ENCODE peak calls at places on chromosomes 3 and 15, in eight cellular contexts. One of them, this sample, is unnamed.

GRCh38 chr15:25848769-25849430 is 14.2 kb downstream of the ATP10A start:
- DNase-seq in PC-3: no peak
- DNase-seq in upper lobe of right lung: no peak
- DNase-seq in tibial nerve: no peak
- DNase-seq in mucosa of descending colon: no peak
- DNase-seq in RWPE1: no peak
- DNase-seq in dorsolateral prefrontal cortex: no peak
- DNase-seq in endothelial cell: no peak
- DNase-seq in this sample: no peak

GRCh38 chr3:63745757-63746156 is 73.3 kb upstream of the C3orf49 start:
- DNase-seq in dorsolateral prefrontal cortex: no peak
- DNase-seq in endothelial cell: no peak
- DNase-seq in RWPE1: no peak
- DNase-seq in mucosa of descending colon: no peak
- DNase-seq in upper lobe of right lung: no peak
- DNase-seq in PC-3: no peak
- DNase-seq in tibial nerve: no peak
- DNase-seq in this sample: no peak

GRCh38 chr15:85831415-85832113 is 36.8 kb upstream of the KLHL25 start:
- DNase-seq in mucosa of descending colon: peak; percentile 86
- DNase-seq in tibial nerve: peak; percentile 52
- DNase-seq in upper lobe of right lung: no peak
- DNase-seq in endothelial cell: peak; percentile 73
- DNase-seq in PC-3: peak; percentile 56
- DNase-seq in dorsolateral prefrontal cortex: peak; percentile 58
- DNase-seq in RWPE1: peak; percentile 26
- DNase-seq in this sample: peak; percentile 38

GRCh38 chr15:55990986-55991385 is 2.4 kb downstream of the NEDD4 start:
- DNase-seq in tibial nerve: no peak
- DNase-seq in PC-3: no peak
- DNase-seq in mucosa of descending colon: no peak
- DNase-seq in RWPE1: no peak
- DNase-seq in endothelial cell: no peak
- DNase-seq in dorsolateral prefrontal cortex: no peak
- DNase-seq in upper lobe of right lung: no peak
- DNase-seq in this sample: no peak

GRCh38 chr15:83559310-83559966 is 94.5 kb upstream of the ADAMTSL3 start:
- DNase-seq in PC-3: peak; percentile 87
- DNase-seq in mucosa of descending colon: peak; percentile 59
- DNase-seq in endothelial cell: peak; percentile 68
- DNase-seq in dorsolateral prefrontal cortex: peak; percentile 80
- DNase-seq in RWPE1: peak; percentile 86
- DNase-seq in upper lobe of right lung: no peak
- DNase-seq in tibial nerve: no peak
- DNase-seq in this sample: peak; percentile 55

GRCh38 chr15:101145362-101145761 is 106.5 kb downstream of the CHSY1 start:
- DNase-seq in endothelial cell: no peak
- DNase-seq in upper lobe of right lung: no peak
- DNase-seq in dorsolateral prefrontal cortex: no peak
- DNase-seq in tibial nerve: no peak
- DNase-seq in PC-3: no peak
- DNase-seq in mucosa of descending colon: no peak
- DNase-seq in RWPE1: no peak
- DNase-seq in this sample: no peak

GRCh38 chr3:195285403-195285802 is 14.4 kb upstream of the XXYLT1 start:
- DNase-seq in endothelial cell: no peak
- DNase-seq in RWPE1: no peak
- DNase-seq in upper lobe of right lung: no peak
- DNase-seq in tibial nerve: no peak
- DNase-seq in dorsolateral prefrontal cortex: no peak
- DNase-seq in PC-3: peak; percentile 20
- DNase-seq in mucosa of descending colon: no peak
- DNase-seq in this sample: no peak

GRCh38 chr3:195546130-195546560 is 3.0 kb upstream of the PPP1R2 start:
- DNase-seq in dorsolateral prefrontal cortex: no peak
- DNase-seq in tibial nerve: no peak
- DNase-seq in endothelial cell: no peak
- DNase-seq in mucosa of descending colon: no peak
- DNase-seq in RWPE1: peak; percentile 82
- DNase-seq in PC-3: peak; percentile 98
- DNase-seq in upper lobe of right lung: no peak
- DNase-seq in this sample: no peak

GRCh38 chr3:135802171-135802570 is 163.4 kb upstream of the PPP2R3A start:
- DNase-seq in dorsolateral prefrontal cortex: no peak
- DNase-seq in upper lobe of right lung: no peak
- DNase-seq in tibial nerve: no peak
- DNase-seq in PC-3: no peak
- DNase-seq in RWPE1: no peak
- DNase-seq in mucosa of descending colon: peak; percentile 49
- DNase-seq in endothelial cell: no peak
- DNase-seq in this sample: no peak

GRCh38 chr15:75864213-75865059 is 21.2 kb downstream of the UBE2Q2 start:
- DNase-seq in PC-3: no peak
- DNase-seq in dorsolateral prefrontal cortex: no peak
- DNase-seq in mucosa of descending colon: no peak
- DNase-seq in upper lobe of right lung: no peak
- DNase-seq in tibial nerve: no peak
- DNase-seq in RWPE1: no peak
- DNase-seq in endothelial cell: no peak
- DNase-seq in this sample: no peak

GRCh38 chr15:79090487-79091203 is at the start of gene RASGRF1:
- DNase-seq in dorsolateral prefrontal cortex: no peak
- DNase-seq in tibial nerve: no peak
- DNase-seq in upper lobe of right lung: peak; percentile 61
- DNase-seq in mucosa of descending colon: no peak
- DNase-seq in PC-3: no peak
- DNase-seq in RWPE1: no peak
- DNase-seq in endothelial cell: peak; percentile 17
- DNase-seq in this sample: no peak

GRCh38 chr3:48685603-48686511 is at the start of gene NCKIPSD:
- DNase-seq in PC-3: peak; percentile 92
- DNase-seq in endothelial cell: peak; percentile 96
- DNase-seq in mucosa of descending colon: peak; percentile 96
- DNase-seq in upper lobe of right lung: peak; percentile 96
- DNase-seq in RWPE1: peak; percentile 81
- DNase-seq in tibial nerve: peak; percentile 86
- DNase-seq in dorsolateral prefrontal cortex: peak; percentile 77
- DNase-seq in this sample: peak; percentile 84

GRCh38 chr15:84609818-84610525 is 9.2 kb downstream of the ZSCAN2 start:
- DNase-seq in upper lobe of right lung: no peak
- DNase-seq in RWPE1: no peak
- DNase-seq in tibial nerve: no peak
- DNase-seq in mucosa of descending colon: no peak
- DNase-seq in dorsolateral prefrontal cortex: no peak
- DNase-seq in PC-3: no peak
- DNase-seq in endothelial cell: no peak
- DNase-seq in this sample: no peak

GRCh38 chr3:170962426-170962825 is 54.0 kb upstream of the EIF5A2 start:
- DNase-seq in endothelial cell: no peak
- DNase-seq in mucosa of descending colon: no peak
- DNase-seq in upper lobe of right lung: no peak
- DNase-seq in dorsolateral prefrontal cortex: no peak
- DNase-seq in RWPE1: no peak
- DNase-seq in tibial nerve: no peak
- DNase-seq in PC-3: no peak
- DNase-seq in this sample: no peak

GRCh38 chr3:61841111-61841845 is 279.9 kb downstream of the PTPRG start:
- DNase-seq in upper lobe of right lung: no peak
- DNase-seq in RWPE1: no peak
- DNase-seq in tibial nerve: no peak
- DNase-seq in dorsolateral prefrontal cortex: no peak
- DNase-seq in mucosa of descending colon: no peak
- DNase-seq in PC-3: no peak
- DNase-seq in endothelial cell: no peak
- DNase-seq in this sample: no peak

GRCh38 chr15:83305696-83306291 is 21.3 kb upstream of the BNC1 start:
- DNase-seq in endothelial cell: no peak
- DNase-seq in upper lobe of right lung: peak; percentile 74
- DNase-seq in RWPE1: no peak
- DNase-seq in PC-3: peak; percentile 87
- DNase-seq in tibial nerve: no peak
- DNase-seq in mucosa of descending colon: no peak
- DNase-seq in dorsolateral prefrontal cortex: no peak
- DNase-seq in this sample: peak; percentile 62

GRCh38 chr3:122576174-122576940 is 1.1 kb upstream of the PARP15 start:
- DNase-seq in RWPE1: no peak
- DNase-seq in upper lobe of right lung: no peak
- DNase-seq in tibial nerve: no peak
- DNase-seq in dorsolateral prefrontal cortex: no peak
- DNase-seq in mucosa of descending colon: no peak
- DNase-seq in endothelial cell: no peak
- DNase-seq in PC-3: no peak
- DNase-seq in this sample: no peak

GRCh38 chr15:64232400-64232799 is 69.6 kb upstream of the PPIB start:
- DNase-seq in PC-3: peak; percentile 68
- DNase-seq in dorsolateral prefrontal cortex: no peak
- DNase-seq in tibial nerve: no peak
- DNase-seq in mucosa of descending colon: no peak
- DNase-seq in upper lobe of right lung: no peak
- DNase-seq in RWPE1: peak; percentile 28
- DNase-seq in endothelial cell: no peak
- DNase-seq in this sample: no peak

GRCh38 chr3:32398531-32398930 is 6.9 kb downstream of the CMTM7 start:
- DNase-seq in RWPE1: no peak
- DNase-seq in mucosa of descending colon: no peak
- DNase-seq in tibial nerve: no peak
- DNase-seq in PC-3: no peak
- DNase-seq in upper lobe of right lung: peak; percentile 74
- DNase-seq in endothelial cell: no peak
- DNase-seq in dorsolateral prefrontal cortex: no peak
- DNase-seq in this sample: no peak

GRCh38 chr3:190481779-190482178 is 32.1 kb upstream of the TMEM207 start:
- DNase-seq in mucosa of descending colon: no peak
- DNase-seq in upper lobe of right lung: no peak
- DNase-seq in endothelial cell: no peak
- DNase-seq in RWPE1: no peak
- DNase-seq in tibial nerve: no peak
- DNase-seq in dorsolateral prefrontal cortex: no peak
- DNase-seq in PC-3: no peak
- DNase-seq in this sample: no peak
- TF ChIP-seq CTCF in mucosa of descending colon: no peak
- TF ChIP-seq CTCF in upper lobe of right lung: no peak
- TF ChIP-seq CTCF in endothelial cell: no peak
- TF ChIP-seq CTCF in RWPE1: no peak
- TF ChIP-seq CTCF in tibial nerve: no peak
- TF ChIP-seq CTCF in dorsolateral prefrontal cortex: no peak
- TF ChIP-seq CTCF in PC-3: no peak
- TF ChIP-seq CTCF in this sample: no peak

GRCh38 chr15:59764775-59765174 is 75.7 kb upstream of the BNIP2 start:
- DNase-seq in upper lobe of right lung: no peak
- DNase-seq in dorsolateral prefrontal cortex: no peak
- DNase-seq in mucosa of descending colon: no peak
- DNase-seq in PC-3: no peak
- DNase-seq in endothelial cell: no peak
- DNase-seq in tibial nerve: no peak
- DNase-seq in RWPE1: no peak
- DNase-seq in this sample: no peak
- TF ChIP-seq CTCF in upper lobe of right lung: no peak
- TF ChIP-seq CTCF in dorsolateral prefrontal cortex: no peak
- TF ChIP-seq CTCF in mucosa of descending colon: no peak
- TF ChIP-seq CTCF in PC-3: peak; percentile 33
- TF ChIP-seq CTCF in endothelial cell: no peak
- TF ChIP-seq CTCF in tibial nerve: no peak
- TF ChIP-seq CTCF in RWPE1: no peak
- TF ChIP-seq CTCF in this sample: no peak

GRCh38 chr3:133440652-133441051 is 40.8 kb downstream of the BFSP2 start:
- DNase-seq in endothelial cell: no peak
- DNase-seq in RWPE1: no peak
- DNase-seq in upper lobe of right lung: no peak
- DNase-seq in PC-3: no peak
- DNase-seq in tibial nerve: no peak
- DNase-seq in mucosa of descending colon: no peak
- DNase-seq in dorsolateral prefrontal cortex: no peak
- DNase-seq in this sample: no peak

GRCh38 chr3:133442518-133442917 is 42.7 kb downstream of the BFSP2 start:
- DNase-seq in RWPE1: no peak
- DNase-seq in mucosa of descending colon: no peak
- DNase-seq in tibial nerve: no peak
- DNase-seq in dorsolateral prefrontal cortex: no peak
- DNase-seq in upper lobe of right lung: no peak
- DNase-seq in endothelial cell: no peak
- DNase-seq in PC-3: no peak
- DNase-seq in this sample: no peak

GRCh38 chr3:133439563-133439962 is 39.7 kb downstream of the BFSP2 start:
- DNase-seq in PC-3: no peak
- DNase-seq in mucosa of descending colon: no peak
- DNase-seq in tibial nerve: no peak
- DNase-seq in endothelial cell: no peak
- DNase-seq in dorsolateral prefrontal cortex: no peak
- DNase-seq in RWPE1: no peak
- DNase-seq in upper lobe of right lung: no peak
- DNase-seq in this sample: no peak

GRCh38 chr3:133441867-133442270 is 42.0 kb downstream of the BFSP2 start:
- DNase-seq in PC-3: no peak
- DNase-seq in RWPE1: no peak
- DNase-seq in tibial nerve: no peak
- DNase-seq in dorsolateral prefrontal cortex: no peak
- DNase-seq in mucosa of descending colon: no peak
- DNase-seq in endothelial cell: no peak
- DNase-seq in upper lobe of right lung: no peak
- DNase-seq in this sample: no peak

DNA sequence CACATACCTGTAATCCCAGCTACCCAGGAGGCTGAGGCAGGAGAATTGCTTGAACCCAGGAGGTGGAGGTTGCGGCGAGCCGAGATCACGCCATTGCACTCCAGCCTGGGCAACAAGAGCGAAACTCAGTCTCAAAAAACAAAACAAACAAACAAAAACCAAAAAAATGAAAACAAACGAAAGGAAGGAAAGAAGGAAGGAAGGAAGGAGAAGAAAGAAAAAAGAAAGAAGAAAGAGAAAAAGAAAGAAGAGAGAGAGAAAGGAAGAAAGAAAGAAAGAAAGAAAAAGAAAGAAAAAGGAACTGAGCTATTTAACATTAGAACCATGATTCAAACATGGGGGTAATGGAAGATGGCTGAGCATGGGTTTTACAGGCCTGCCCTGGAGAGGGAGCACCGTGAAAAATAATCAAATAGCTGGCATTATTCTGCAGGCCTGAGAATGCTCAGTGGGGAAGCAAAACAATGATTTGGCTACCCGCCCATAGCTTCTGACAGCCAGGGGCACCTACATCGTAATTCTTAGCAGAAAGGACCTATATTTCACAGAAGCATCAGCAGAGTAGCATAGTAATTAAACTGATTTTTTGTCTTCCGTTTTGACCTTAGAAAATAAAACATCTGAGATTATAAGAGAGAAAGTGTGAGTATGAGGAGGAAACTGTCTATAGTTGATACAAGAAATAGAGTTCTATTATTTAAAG is 37.7 kb downstream of the BFSP2 start:
- DNase-seq in endothelial cell: no peak
- DNase-seq in upper lobe of right lung: no peak
- DNase-seq in mucosa of descending colon: peak; percentile 20
- DNase-seq in tibial nerve: no peak
- DNase-seq in dorsolateral prefrontal cortex: no peak
- DNase-seq in PC-3: no peak
- DNase-seq in RWPE1: no peak
- DNase-seq in this sample: no peak
- TF ChIP-seq CTCF in endothelial cell: no peak
- TF ChIP-seq CTCF in upper lobe of right lung: no peak
- TF ChIP-seq CTCF in mucosa of descending colon: no peak
- TF ChIP-seq CTCF in tibial nerve: no peak
- TF ChIP-seq CTCF in dorsolateral prefrontal cortex: no peak
- TF ChIP-seq CTCF in PC-3: peak; percentile 10
- TF ChIP-seq CTCF in RWPE1: no peak
- TF ChIP-seq CTCF in this sample: no peak

GRCh38 chr3:166451997-166452396 is 614.8 kb upstream of the BCHE start:
- DNase-seq in mucosa of descending colon: no peak
- DNase-seq in RWPE1: peak; percentile 26
- DNase-seq in tibial nerve: no peak
- DNase-seq in PC-3: no peak
- DNase-seq in dorsolateral prefrontal cortex: no peak
- DNase-seq in endothelial cell: no peak
- DNase-seq in upper lobe of right lung: no peak
- DNase-seq in this sample: no peak
- TF ChIP-seq CTCF in mucosa of descending colon: no peak
- TF ChIP-seq CTCF in RWPE1: no peak
- TF ChIP-seq CTCF in tibial nerve: no peak
- TF ChIP-seq CTCF in PC-3: no peak
- TF ChIP-seq CTCF in dorsolateral prefrontal cortex: no peak
- TF ChIP-seq CTCF in endothelial cell: no peak
- TF ChIP-seq CTCF in upper lobe of right lung: no peak
- TF ChIP-seq CTCF in this sample: no peak

This sample was measured in progenitor cell of endocrine pancreas.